ENCODE peak calls at places on chromosomes 2 and 18, in ten cellular contexts. One of them, this sample, is unnamed.

GRCh38 chr18:34729264-34729663 is 19.2 kb downstream of the DTNA start:
- DNase-seq in AG04450: no peak
- DNase-seq in activated naive CD4-positive, alpha-beta T cell: no peak
- DNase-seq in ELF-1: peak
- DNase-seq in ACHN: peak
- DNase-seq in stimulated activated CD4-positive, alpha-beta T cell treated with anti-CD3 and anti-CD28 coated beads, Interleukin-1b, Interleukin-23, amount 100 ng/mL, for 4 hours: no peak
- DNase-seq in activated CD4-positive, alpha-beta T cell treated with anti-CD3 and anti-CD28 coated beads for 36 hours: peak
- DNase-seq in SK-N-MC: no peak
- DNase-seq in AG08395: peak
- DNase-seq in NCI-H2171 treated with DMSO at 0.1 percent for 48 hours: peak
- DNase-seq in this sample: no peak

GRCh38 chr2:20425371-20425881 is 21.4 kb upstream of the RHOB start:
- DNase-seq in AG04450: no peak
- DNase-seq in activated naive CD4-positive, alpha-beta T cell: no peak
- DNase-seq in ELF-1: no peak
- DNase-seq in ACHN: no peak
- DNase-seq in stimulated activated CD4-positive, alpha-beta T cell treated with anti-CD3 and anti-CD28 coated beads, Interleukin-1b, Interleukin-23, amount 100 ng/mL, for 4 hours: no peak
- DNase-seq in activated CD4-positive, alpha-beta T cell treated with anti-CD3 and anti-CD28 coated beads for 36 hours: no peak
- DNase-seq in SK-N-MC: no peak
- DNase-seq in AG08395: peak
- DNase-seq in NCI-H2171 treated with DMSO at 0.1 percent for 48 hours: no peak
- DNase-seq in this sample: no peak

GRCh38 chr18:32441536-32441935 is 29.1 kb downstream of the GAREM1 start:
- DNase-seq in AG04450: no peak
- DNase-seq in activated naive CD4-positive, alpha-beta T cell: no peak
- DNase-seq in ELF-1: no peak
- DNase-seq in ACHN: no peak
- DNase-seq in stimulated activated CD4-positive, alpha-beta T cell treated with anti-CD3 and anti-CD28 coated beads, Interleukin-1b, Interleukin-23, amount 100 ng/mL, for 4 hours: no peak
- DNase-seq in activated CD4-positive, alpha-beta T cell treated with anti-CD3 and anti-CD28 coated beads for 36 hours: no peak
- DNase-seq in SK-N-MC: no peak
- DNase-seq in AG08395: no peak
- DNase-seq in NCI-H2171 treated with DMSO at 0.1 percent for 48 hours: no peak
- DNase-seq in this sample: no peak

GRCh38 chr2:16745466-16745865 is 79.8 kb upstream of the CYRIA start:
- DNase-seq in AG04450: no peak
- DNase-seq in activated naive CD4-positive, alpha-beta T cell: no peak
- DNase-seq in ELF-1: no peak
- DNase-seq in ACHN: no peak
- DNase-seq in stimulated activated CD4-positive, alpha-beta T cell treated with anti-CD3 and anti-CD28 coated beads, Interleukin-1b, Interleukin-23, amount 100 ng/mL, for 4 hours: no peak
- DNase-seq in activated CD4-positive, alpha-beta T cell treated with anti-CD3 and anti-CD28 coated beads for 36 hours: peak
- DNase-seq in SK-N-MC: no peak
- DNase-seq in AG08395: no peak
- DNase-seq in NCI-H2171 treated with DMSO at 0.1 percent for 48 hours: no peak
- DNase-seq in this sample: no peak

GRCh38 chr18:39786477-39786876 is 2168.6 kb upstream of the PIK3C3 start:
- DNase-seq in AG04450: no peak
- DNase-seq in activated naive CD4-positive, alpha-beta T cell: no peak
- DNase-seq in ELF-1: no peak
- DNase-seq in ACHN: no peak
- DNase-seq in stimulated activated CD4-positive, alpha-beta T cell treated with anti-CD3 and anti-CD28 coated beads, Interleukin-1b, Interleukin-23, amount 100 ng/mL, for 4 hours: no peak
- DNase-seq in activated CD4-positive, alpha-beta T cell treated with anti-CD3 and anti-CD28 coated beads for 36 hours: no peak
- DNase-seq in SK-N-MC: no peak
- DNase-seq in AG08395: no peak
- DNase-seq in NCI-H2171 treated with DMSO at 0.1 percent for 48 hours: peak
- DNase-seq in this sample: no peak

GRCh38 chr2:83531211-83531610 is 927.9 kb downstream of the SUCLG1 start:
- DNase-seq in AG04450: no peak
- DNase-seq in activated naive CD4-positive, alpha-beta T cell: no peak
- DNase-seq in ELF-1: no peak
- DNase-seq in ACHN: no peak
- DNase-seq in stimulated activated CD4-positive, alpha-beta T cell treated with anti-CD3 and anti-CD28 coated beads, Interleukin-1b, Interleukin-23, amount 100 ng/mL, for 4 hours: no peak
- DNase-seq in activated CD4-positive, alpha-beta T cell treated with anti-CD3 and anti-CD28 coated beads for 36 hours: no peak
- DNase-seq in SK-N-MC: no peak
- DNase-seq in AG08395: no peak
- DNase-seq in NCI-H2171 treated with DMSO at 0.1 percent for 48 hours: no peak
- DNase-seq in this sample: no peak

GRCh38 chr18:44898536-44898935 is 217.8 kb downstream of the SETBP1 start:
- DNase-seq in AG04450: no peak
- DNase-seq in activated naive CD4-positive, alpha-beta T cell: no peak
- DNase-seq in ELF-1: no peak
- DNase-seq in ACHN: no peak
- DNase-seq in stimulated activated CD4-positive, alpha-beta T cell treated with anti-CD3 and anti-CD28 coated beads, Interleukin-1b, Interleukin-23, amount 100 ng/mL, for 4 hours: no peak
- DNase-seq in activated CD4-positive, alpha-beta T cell treated with anti-CD3 and anti-CD28 coated beads for 36 hours: no peak
- DNase-seq in SK-N-MC: no peak
- DNase-seq in AG08395: no peak
- DNase-seq in NCI-H2171 treated with DMSO at 0.1 percent for 48 hours: no peak
- DNase-seq in this sample: no peak

GRCh38 chr18:500230-500555 is 308 bp downstream of the COLEC12 start:
- DNase-seq in AG04450: no peak
- DNase-seq in activated naive CD4-positive, alpha-beta T cell: no peak
- DNase-seq in ELF-1: peak
- DNase-seq in ACHN: no peak
- DNase-seq in stimulated activated CD4-positive, alpha-beta T cell treated with anti-CD3 and anti-CD28 coated beads, Interleukin-1b, Interleukin-23, amount 100 ng/mL, for 4 hours: no peak
- DNase-seq in activated CD4-positive, alpha-beta T cell treated with anti-CD3 and anti-CD28 coated beads for 36 hours: no peak
- DNase-seq in SK-N-MC: no peak
- DNase-seq in AG08395: peak
- DNase-seq in NCI-H2171 treated with DMSO at 0.1 percent for 48 hours: no peak
- DNase-seq in this sample: no peak

GRCh38 chr2:45275235-45275805 is 266.1 kb upstream of the SIX2 start:
- DNase-seq in AG04450: no peak
- DNase-seq in activated naive CD4-positive, alpha-beta T cell: no peak
- DNase-seq in ELF-1: peak
- DNase-seq in ACHN: peak
- DNase-seq in stimulated activated CD4-positive, alpha-beta T cell treated with anti-CD3 and anti-CD28 coated beads, Interleukin-1b, Interleukin-23, amount 100 ng/mL, for 4 hours: no peak
- DNase-seq in activated CD4-positive, alpha-beta T cell treated with anti-CD3 and anti-CD28 coated beads for 36 hours: no peak
- DNase-seq in SK-N-MC: no peak
- DNase-seq in AG08395: peak
- DNase-seq in NCI-H2171 treated with DMSO at 0.1 percent for 48 hours: no peak
- DNase-seq in this sample: no peak

GRCh38 chr2:183248866-183249567 is 124.8 kb downstream of the NUP35 start:
- DNase-seq in AG04450: no peak
- DNase-seq in activated naive CD4-positive, alpha-beta T cell: no peak
- DNase-seq in ELF-1: no peak
- DNase-seq in ACHN: peak
- DNase-seq in stimulated activated CD4-positive, alpha-beta T cell treated with anti-CD3 and anti-CD28 coated beads, Interleukin-1b, Interleukin-23, amount 100 ng/mL, for 4 hours: no peak
- DNase-seq in activated CD4-positive, alpha-beta T cell treated with anti-CD3 and anti-CD28 coated beads for 36 hours: no peak
- DNase-seq in SK-N-MC: no peak
- DNase-seq in AG08395: peak
- DNase-seq in NCI-H2171 treated with DMSO at 0.1 percent for 48 hours: peak
- DNase-seq in this sample: peak

GRCh38 chr18:67133669-67134068 is 382.9 kb downstream of the DSEL start:
- DNase-seq in AG04450: no peak
- DNase-seq in activated naive CD4-positive, alpha-beta T cell: no peak
- DNase-seq in ELF-1: no peak
- DNase-seq in ACHN: no peak
- DNase-seq in stimulated activated CD4-positive, alpha-beta T cell treated with anti-CD3 and anti-CD28 coated beads, Interleukin-1b, Interleukin-23, amount 100 ng/mL, for 4 hours: no peak
- DNase-seq in activated CD4-positive, alpha-beta T cell treated with anti-CD3 and anti-CD28 coated beads for 36 hours: no peak
- DNase-seq in SK-N-MC: no peak
- DNase-seq in AG08395: no peak
- DNase-seq in NCI-H2171 treated with DMSO at 0.1 percent for 48 hours: peak
- DNase-seq in this sample: peak

GRCh38 chr2:176079851-176080539 is 3.8 kb downstream of the EVX2 start:
- DNase-seq in AG04450: no peak
- DNase-seq in activated naive CD4-positive, alpha-beta T cell: no peak
- DNase-seq in ELF-1: peak
- DNase-seq in ACHN: peak
- DNase-seq in stimulated activated CD4-positive, alpha-beta T cell treated with anti-CD3 and anti-CD28 coated beads, Interleukin-1b, Interleukin-23, amount 100 ng/mL, for 4 hours: no peak
- DNase-seq in activated CD4-positive, alpha-beta T cell treated with anti-CD3 and anti-CD28 coated beads for 36 hours: peak
- DNase-seq in SK-N-MC: no peak
- DNase-seq in AG08395: peak
- DNase-seq in NCI-H2171 treated with DMSO at 0.1 percent for 48 hours: peak
- DNase-seq in this sample: peak

GRCh38 chr2:237876518-237876917 is 17.1 kb downstream of the RAMP1 start:
- DNase-seq in AG04450: no peak
- DNase-seq in activated naive CD4-positive, alpha-beta T cell: no peak
- DNase-seq in ELF-1: no peak
- DNase-seq in ACHN: no peak
- DNase-seq in stimulated activated CD4-positive, alpha-beta T cell treated with anti-CD3 and anti-CD28 coated beads, Interleukin-1b, Interleukin-23, amount 100 ng/mL, for 4 hours: no peak
- DNase-seq in activated CD4-positive, alpha-beta T cell treated with anti-CD3 and anti-CD28 coated beads for 36 hours: no peak
- DNase-seq in SK-N-MC: no peak
- DNase-seq in AG08395: no peak
- DNase-seq in NCI-H2171 treated with DMSO at 0.1 percent for 48 hours: no peak
- DNase-seq in this sample: no peak

GRCh38 chr2:40352321-40353099 is 99.4 kb downstream of the SLC8A1 start:
- DNase-seq in AG04450: no peak
- DNase-seq in activated naive CD4-positive, alpha-beta T cell: no peak
- DNase-seq in ELF-1: no peak
- DNase-seq in ACHN: no peak
- DNase-seq in stimulated activated CD4-positive, alpha-beta T cell treated with anti-CD3 and anti-CD28 coated beads, Interleukin-1b, Interleukin-23, amount 100 ng/mL, for 4 hours: no peak
- DNase-seq in activated CD4-positive, alpha-beta T cell treated with anti-CD3 and anti-CD28 coated beads for 36 hours: no peak
- DNase-seq in SK-N-MC: no peak
- DNase-seq in AG08395: peak
- DNase-seq in NCI-H2171 treated with DMSO at 0.1 percent for 48 hours: no peak
- DNase-seq in this sample: no peak

GRCh38 chr2:239532859-239533258 is 132.0 kb upstream of the HDAC4 start:
- DNase-seq in AG04450: no peak
- DNase-seq in activated naive CD4-positive, alpha-beta T cell: no peak
- DNase-seq in ELF-1: no peak
- DNase-seq in ACHN: peak
- DNase-seq in stimulated activated CD4-positive, alpha-beta T cell treated with anti-CD3 and anti-CD28 coated beads, Interleukin-1b, Interleukin-23, amount 100 ng/mL, for 4 hours: no peak
- DNase-seq in activated CD4-positive, alpha-beta T cell treated with anti-CD3 and anti-CD28 coated beads for 36 hours: no peak
- DNase-seq in SK-N-MC: no peak
- DNase-seq in AG08395: no peak
- DNase-seq in NCI-H2171 treated with DMSO at 0.1 percent for 48 hours: peak
- DNase-seq in this sample: peak

GRCh38 chr2:18311413-18311812 is 249.0 kb downstream of the RDH14 start:
- DNase-seq in AG04450: peak
- DNase-seq in activated naive CD4-positive, alpha-beta T cell: no peak
- DNase-seq in ELF-1: no peak
- DNase-seq in ACHN: no peak
- DNase-seq in stimulated activated CD4-positive, alpha-beta T cell treated with anti-CD3 and anti-CD28 coated beads, Interleukin-1b, Interleukin-23, amount 100 ng/mL, for 4 hours: no peak
- DNase-seq in activated CD4-positive, alpha-beta T cell treated with anti-CD3 and anti-CD28 coated beads for 36 hours: no peak
- DNase-seq in SK-N-MC: no peak
- DNase-seq in AG08395: peak
- DNase-seq in NCI-H2171 treated with DMSO at 0.1 percent for 48 hours: no peak
- DNase-seq in this sample: peak

GRCh38 chr2:239569401-239570090 is 168.7 kb upstream of the HDAC4 start:
- DNase-seq in AG04450: no peak
- DNase-seq in activated naive CD4-positive, alpha-beta T cell: no peak
- DNase-seq in ELF-1: no peak
- DNase-seq in ACHN: no peak
- DNase-seq in stimulated activated CD4-positive, alpha-beta T cell treated with anti-CD3 and anti-CD28 coated beads, Interleukin-1b, Interleukin-23, amount 100 ng/mL, for 4 hours: no peak
- DNase-seq in activated CD4-positive, alpha-beta T cell treated with anti-CD3 and anti-CD28 coated beads for 36 hours: peak
- DNase-seq in SK-N-MC: no peak
- DNase-seq in AG08395: no peak
- DNase-seq in NCI-H2171 treated with DMSO at 0.1 percent for 48 hours: no peak
- DNase-seq in this sample: no peak

GRCh38 chr2:128593518-128594272 is 275.0 kb upstream of the HS6ST1 start:
- DNase-seq in AG04450: no peak
- DNase-seq in activated naive CD4-positive, alpha-beta T cell: no peak
- DNase-seq in ELF-1: peak
- DNase-seq in ACHN: peak
- DNase-seq in stimulated activated CD4-positive, alpha-beta T cell treated with anti-CD3 and anti-CD28 coated beads, Interleukin-1b, Interleukin-23, amount 100 ng/mL, for 4 hours: no peak
- DNase-seq in activated CD4-positive, alpha-beta T cell treated with anti-CD3 and anti-CD28 coated beads for 36 hours: no peak
- DNase-seq in SK-N-MC: no peak
- DNase-seq in AG08395: no peak
- DNase-seq in NCI-H2171 treated with DMSO at 0.1 percent for 48 hours: no peak
- DNase-seq in this sample: no peak

GRCh38 chr18:35432565-35433001 is 55.4 kb upstream of the ZNF396 start:
- DNase-seq in AG04450: no peak
- DNase-seq in activated naive CD4-positive, alpha-beta T cell: no peak
- DNase-seq in ELF-1: no peak
- DNase-seq in ACHN: no peak
- DNase-seq in stimulated activated CD4-positive, alpha-beta T cell treated with anti-CD3 and anti-CD28 coated beads, Interleukin-1b, Interleukin-23, amount 100 ng/mL, for 4 hours: no peak
- DNase-seq in activated CD4-positive, alpha-beta T cell treated with anti-CD3 and anti-CD28 coated beads for 36 hours: no peak
- DNase-seq in SK-N-MC: peak
- DNase-seq in AG08395: peak
- DNase-seq in NCI-H2171 treated with DMSO at 0.1 percent for 48 hours: no peak
- DNase-seq in this sample: no peak

GRCh38 chr2:187055463-187055862 is 206.5 kb upstream of the ZSWIM2 start:
- DNase-seq in AG04450: no peak
- DNase-seq in activated naive CD4-positive, alpha-beta T cell: no peak
- DNase-seq in ELF-1: no peak
- DNase-seq in ACHN: no peak
- DNase-seq in stimulated activated CD4-positive, alpha-beta T cell treated with anti-CD3 and anti-CD28 coated beads, Interleukin-1b, Interleukin-23, amount 100 ng/mL, for 4 hours: no peak
- DNase-seq in activated CD4-positive, alpha-beta T cell treated with anti-CD3 and anti-CD28 coated beads for 36 hours: no peak
- DNase-seq in SK-N-MC: no peak
- DNase-seq in AG08395: no peak
- DNase-seq in NCI-H2171 treated with DMSO at 0.1 percent for 48 hours: peak
- DNase-seq in this sample: no peak

GRCh38 chr18:33854827-33855139 is 276.8 kb downstream of the ASXL3 start:
- DNase-seq in AG04450: no peak
- DNase-seq in activated naive CD4-positive, alpha-beta T cell: no peak
- DNase-seq in ELF-1: no peak
- DNase-seq in ACHN: no peak
- DNase-seq in stimulated activated CD4-positive, alpha-beta T cell treated with anti-CD3 and anti-CD28 coated beads, Interleukin-1b, Interleukin-23, amount 100 ng/mL, for 4 hours: no peak
- DNase-seq in activated CD4-positive, alpha-beta T cell treated with anti-CD3 and anti-CD28 coated beads for 36 hours: no peak
- DNase-seq in SK-N-MC: no peak
- DNase-seq in AG08395: no peak
- DNase-seq in NCI-H2171 treated with DMSO at 0.1 percent for 48 hours: no peak
- DNase-seq in this sample: no peak

GRCh38 chr18:48514786-48515185 is 24.0 kb upstream of the CTIF start:
- DNase-seq in AG04450: no peak
- DNase-seq in activated naive CD4-positive, alpha-beta T cell: no peak
- DNase-seq in ELF-1: no peak
- DNase-seq in ACHN: no peak
- DNase-seq in stimulated activated CD4-positive, alpha-beta T cell treated with anti-CD3 and anti-CD28 coated beads, Interleukin-1b, Interleukin-23, amount 100 ng/mL, for 4 hours: no peak
- DNase-seq in activated CD4-positive, alpha-beta T cell treated with anti-CD3 and anti-CD28 coated beads for 36 hours: no peak
- DNase-seq in SK-N-MC: no peak
- DNase-seq in AG08395: no peak
- DNase-seq in NCI-H2171 treated with DMSO at 0.1 percent for 48 hours: peak
- DNase-seq in this sample: no peak